ENCODE peak calls at places on chromosomes 5 and 9, in four cellular contexts. K is CMK, D is HAP-1, U is posterior cingulate gyrus. S is an unnamed sample.

GRCh38 chr9:14365667-14366066 is 51.7 kb upstream of the NFIB start:
- DNase-seq in K (no peak), D (no peak), U (no peak), S (no peak)

GRCh38 chr5:109844695-109845094 is 155.0 kb downstream of the MAN2A1 start:
- DNase-seq in K (no peak), D (no peak), U (no peak), S (no peak)

GRCh38 chr9:94139672-94140417 is 55.6 kb downstream of the PTPDC1 start:
- DNase-seq in K (no peak), D (no peak), U (no peak), S (no peak)

GRCh38 chr5:150567031-150567680 is 59.2 kb downstream of the NDST1 start:
- DNase-seq in K (no peak), D (no peak), U (no peak), S (no peak)

GRCh38 chr9:136614372-136614922 is 48.3 kb upstream of the EGFL7 start:
- DNase-seq in K (no peak), D (no peak), U (no peak), S (peak)

GRCh38 chr5:78586251-78586650 is 62.3 kb downstream of the LHFPL2 start:
- DNase-seq in K (no peak), D (no peak), U (no peak), S (peak)

GRCh38 chr5:36422957-36423356 is 121.3 kb upstream of the RANBP3L start:
- DNase-seq in K (no peak), D (no peak), U (no peak), S (no peak)

GRCh38 chr5:82421119-82421518 is 143.0 kb upstream of the RPS23 start:
- DNase-seq in K (no peak), D (no peak), U (no peak), S (no peak)

GRCh38 chr5:154779105-154779504 is 23.9 kb downstream of the LARP1 start:
- DNase-seq in K (no peak), D (no peak), U (no peak), S (no peak)

GRCh38 chr5:160918386-160918785 is 66.4 kb upstream of the ATP10B start:
- DNase-seq in K (no peak), D (no peak), U (no peak), S (no peak)

GRCh38 chr9:9003184-9003583 is 1203.6 kb upstream of the DMAC1 start:
- DNase-seq in K (no peak), D (peak), U (no peak), S (no peak)

GRCh38 chr9:135355466-135356420 is 123.8 kb upstream of the PPP1R26 start:
- DNase-seq in K (no peak), D (no peak), U (no peak), S (no peak)

GRCh38 chr5:181189962-181190710 is 14.9 kb downstream of the TRIM7 start:
- DNase-seq in K (no peak), D (peak), U (no peak), S (no peak)

GRCh38 chr9:115099891-115100290 is 18.1 kb downstream of the TNC start:
- DNase-seq in K (no peak), D (no peak), U (peak), S (no peak)

GRCh38 chr5:179261301-179262125 is 83.7 kb downstream of the ADAMTS2 start:
- DNase-seq in K (no peak), D (no peak), U (no peak), S (no peak)

GRCh38 chr5:180390441-180391190 is 37.5 kb upstream of the GFPT2 start:
- DNase-seq in K (no peak), D (no peak), U (no peak), S (no peak)

GRCh38 chr5:35180046-35180445 is 50.2 kb downstream of the PRLR start:
- DNase-seq in K (no peak), D (no peak), U (no peak), S (no peak)

GRCh38 chr5:114561415-114561814 is 199.5 kb downstream of the KCNN2 start:
- DNase-seq in K (no peak), D (no peak), U (no peak), S (no peak)

GRCh38 chr9:70477146-70477745 is 62.8 kb upstream of the KLF9 start:
- DNase-seq in K (no peak), D (no peak), U (no peak), S (no peak)

GRCh38 chr9:112080831-112081542 is 94.1 kb downstream of the SUSD1 start:
- DNase-seq in K (no peak), D (no peak), U (no peak), S (no peak)

GRCh38 chr9:127793093-127793708 is 7.4 kb downstream of the CDK9 start:
- DNase-seq in K (no peak), D (peak), U (no peak), S (no peak)

GRCh38 chr9:6616976-6617375 is 28.6 kb downstream of the GLDC start:
- DNase-seq in K (no peak), D (no peak), U (no peak), S (no peak)

GRCh38 chr5:179825655-179826182 is 5.0 kb downstream of the SQSTM1 start:
- DNase-seq in K (no peak), D (no peak), U (no peak), S (no peak)

GRCh38 chr5:151745071-151745705 is 13.2 kb downstream of the ATOX1 start:
- DNase-seq in K (no peak), D (no peak), U (peak), S (peak)

GRCh38 chr5:141811287-141812155 is 66.7 kb downstream of the PCDH1 start:
- DNase-seq in K (no peak), D (peak), U (peak), S (peak)

GRCh38 chr5:132905938-132906337 is 32.5 kb downstream of the LEAP2 start:
- DNase-seq in K (no peak), D (no peak), U (no peak), S (no peak)

GRCh38 chr5:24381861-24382460 is 262.8 kb downstream of the CDH10 start:
- DNase-seq in K (no peak), D (no peak), U (no peak), S (no peak)

GRCh38 chr9:10999646-11000045 is 386.8 kb upstream of the PTPRD start:
- DNase-seq in K (no peak), D (no peak), U (no peak), S (no peak)

GRCh38 chr9:19145881-19146280 is 18.6 kb upstream of the PLIN2 start:
- DNase-seq in K (no peak), D (no peak), U (no peak), S (no peak)

GRCh38 chr5:176741566-176742211 is 68.7 kb upstream of the UNC5A start:
- DNase-seq in K (no peak), D (no peak), U (no peak), S (no peak)

GRCh38 chr5:545641-546375 is 21.6 kb upstream of the SLC9A3 start:
- DNase-seq in K (no peak), D (no peak), U (peak), S (no peak)

GRCh38 chr9:136147038-136147889 is 28.6 kb upstream of the TMEM250 start:
- DNase-seq in K (no peak), D (no peak), U (no peak), S (no peak)

GRCh38 chr9:16001856-16002255 is 449.0 kb downstream of the CCDC171 start:
- DNase-seq in K (no peak), D (no peak), U (no peak), S (no peak)

GRCh38 chr5:163354685-163355084 is 82.7 kb upstream of the CCNG1 start:
- DNase-seq in K (no peak), D (no peak), U (no peak), S (no peak)

GRCh38 chr9:3741729-3742128 is 215.9 kb upstream of the RFX3 start:
- DNase-seq in K (no peak), D (no peak), U (no peak), S (no peak)

GRCh38 chr5:124576848-124577409 is 169.5 kb downstream of the ZNF608 start:
- DNase-seq in K (no peak), D (no peak), U (no peak), S (no peak)

GRCh38 chr9:92535940-92536850 is at the start of gene ECM2:
- DNase-seq in K (no peak), D (no peak), U (no peak), S (no peak)

S was measured in frontal cortex.